ENCODE peak calls at places on chromosome 1, in six cellular contexts. One of them, this sample, is unnamed. For H3K4me1, the result is how much of the 10 kb centered on the place peaks cover.

GRCh38 chr1:233543338-233544255 is 70.3 kb upstream of the KCNK1 start:
- DNase-seq in mucosa of descending colon: no peak
- DNase-seq in adrenal gland: peak
- DNase-seq in lung: no peak
- DNase-seq in esophagus squamous epithelium: no peak
- DNase-seq in psoas muscle: peak
- DNase-seq in this sample: no peak

GRCh38 chr1:49060766-49061165 is 284.1 kb upstream of the BEND5 start:
- DNase-seq in mucosa of descending colon: no peak
- DNase-seq in adrenal gland: no peak
- DNase-seq in lung: no peak
- DNase-seq in esophagus squamous epithelium: no peak
- DNase-seq in psoas muscle: no peak
- DNase-seq in this sample: no peak

GRCh38 chr1:43603004-43603403 is 46.9 kb upstream of the KDM4A start:
- DNase-seq in mucosa of descending colon: no peak
- DNase-seq in adrenal gland: no peak
- DNase-seq in lung: no peak
- DNase-seq in esophagus squamous epithelium: no peak
- DNase-seq in psoas muscle: no peak
- DNase-seq in this sample: no peak

GRCh38 chr1:201309420-201309819 is 26.1 kb downstream of the PKP1 start:
- DNase-seq in mucosa of descending colon: peak
- DNase-seq in adrenal gland: peak
- DNase-seq in lung: peak
- DNase-seq in esophagus squamous epithelium: no peak
- DNase-seq in psoas muscle: peak
- DNase-seq in this sample: peak

GRCh38 chr1:87902830-87903614 is 574.3 kb downstream of the LMO4 start:
- DNase-seq in mucosa of descending colon: no peak
- DNase-seq in adrenal gland: no peak
- DNase-seq in lung: no peak
- DNase-seq in esophagus squamous epithelium: no peak
- DNase-seq in psoas muscle: no peak
- DNase-seq in this sample: peak

GRCh38 chr1:119097380-119097779 is 43.1 kb downstream of the WARS2 start:
- DNase-seq in mucosa of descending colon: no peak
- DNase-seq in adrenal gland: no peak
- DNase-seq in lung: no peak
- DNase-seq in esophagus squamous epithelium: no peak
- DNase-seq in psoas muscle: no peak
- DNase-seq in this sample: no peak

GRCh38 chr1:2935766-2936390 is 85.4 kb upstream of the ACTRT2 start:
- DNase-seq in mucosa of descending colon: peak
- DNase-seq in adrenal gland: no peak
- DNase-seq in lung: no peak
- DNase-seq in esophagus squamous epithelium: no peak
- DNase-seq in psoas muscle: no peak
- DNase-seq in this sample: no peak

GRCh38 chr1:14108356-14109275 is 408.6 kb downstream of the PRDM2 start:
- DNase-seq in mucosa of descending colon: no peak
- DNase-seq in adrenal gland: no peak
- DNase-seq in lung: no peak
- DNase-seq in esophagus squamous epithelium: no peak
- DNase-seq in psoas muscle: no peak
- DNase-seq in this sample: no peak

GRCh38 chr1:89578151-89578550 is 53.5 kb downstream of the LRRC8B start:
- DNase-seq in mucosa of descending colon: no peak
- DNase-seq in adrenal gland: no peak
- DNase-seq in lung: no peak
- DNase-seq in esophagus squamous epithelium: no peak
- DNase-seq in psoas muscle: no peak
- DNase-seq in this sample: no peak

GRCh38 chr1:203763505-203763904 is 1.5 kb upstream of the LAX1 start:
- DNase-seq in mucosa of descending colon: no peak
- DNase-seq in adrenal gland: no peak
- DNase-seq in lung: no peak
- DNase-seq in esophagus squamous epithelium: no peak
- DNase-seq in psoas muscle: no peak
- DNase-seq in this sample: no peak

GRCh38 chr1:89865498-89866385 is 44.9 kb downstream of the LRRC8D start:
- DNase-seq in mucosa of descending colon: no peak
- DNase-seq in adrenal gland: no peak
- DNase-seq in lung: no peak
- DNase-seq in esophagus squamous epithelium: no peak
- DNase-seq in psoas muscle: no peak
- DNase-seq in this sample: no peak

GRCh38 chr1:43783671-43784205 is 76.4 kb downstream of the ST3GAL3 start:
- DNase-seq in mucosa of descending colon: no peak
- DNase-seq in adrenal gland: no peak
- DNase-seq in lung: no peak
- DNase-seq in esophagus squamous epithelium: no peak
- DNase-seq in psoas muscle: no peak
- DNase-seq in this sample: no peak

GRCh38 chr1:207670997-207671396 is 26.1 kb downstream of the CR1L start:
- DNase-seq in mucosa of descending colon: no peak
- DNase-seq in adrenal gland: no peak
- DNase-seq in lung: no peak
- DNase-seq in esophagus squamous epithelium: no peak
- DNase-seq in psoas muscle: no peak
- DNase-seq in this sample: no peak

GRCh38 chr1:208132287-208132882 is 111.8 kb downstream of the PLXNA2 start:
- DNase-seq in mucosa of descending colon: peak
- DNase-seq in adrenal gland: peak
- DNase-seq in lung: peak
- DNase-seq in esophagus squamous epithelium: peak
- DNase-seq in psoas muscle: peak
- DNase-seq in this sample: peak

GRCh38 chr1:201334325-201335173 is 42.9 kb downstream of the TNNT2 start:
- DNase-seq in mucosa of descending colon: no peak
- DNase-seq in adrenal gland: no peak
- DNase-seq in lung: no peak
- DNase-seq in esophagus squamous epithelium: no peak
- DNase-seq in psoas muscle: no peak
- DNase-seq in this sample: no peak

GRCh38 chr1:46039571-46040052 is 92.8 kb downstream of the PIK3R3 start:
- DNase-seq in mucosa of descending colon: no peak
- DNase-seq in adrenal gland: peak
- DNase-seq in lung: no peak
- DNase-seq in esophagus squamous epithelium: no peak
- DNase-seq in psoas muscle: no peak
- DNase-seq in this sample: no peak

GRCh38 chr1:245404527-245404926 is 249.7 kb downstream of the KIF26B start:
- DNase-seq in mucosa of descending colon: no peak
- DNase-seq in adrenal gland: no peak
- DNase-seq in lung: no peak
- DNase-seq in esophagus squamous epithelium: no peak
- DNase-seq in psoas muscle: no peak
- DNase-seq in this sample: no peak

GRCh38 chr1:244314921-244315544 is 136.7 kb downstream of the ADSS2 start:
- DNase-seq in mucosa of descending colon: no peak
- DNase-seq in adrenal gland: no peak
- DNase-seq in lung: no peak
- DNase-seq in esophagus squamous epithelium: no peak
- DNase-seq in psoas muscle: no peak
- DNase-seq in this sample: no peak

GRCh38 chr1:10378071-10378841 is 20.6 kb upstream of the PGD start:
- DNase-seq in mucosa of descending colon: peak
- DNase-seq in adrenal gland: peak
- DNase-seq in lung: peak
- DNase-seq in esophagus squamous epithelium: no peak
- DNase-seq in psoas muscle: peak
- DNase-seq in this sample: no peak

GRCh38 chr1:205662135-205662725 is 18.1 kb downstream of the SLC45A3 start:
- DNase-seq in mucosa of descending colon: no peak
- DNase-seq in adrenal gland: no peak
- DNase-seq in lung: no peak
- DNase-seq in esophagus squamous epithelium: no peak
- DNase-seq in psoas muscle: no peak
- DNase-seq in this sample: no peak

GRCh38 chr1:108679586-108680213 is 12.4 kb upstream of the PRPF38B start:
- DNase-seq in mucosa of descending colon: no peak
- DNase-seq in adrenal gland: no peak
- DNase-seq in lung: no peak
- DNase-seq in esophagus squamous epithelium: no peak
- DNase-seq in psoas muscle: no peak
- DNase-seq in this sample: no peak

GRCh38 chr1:53562256-53562982 is 103.2 kb downstream of the DMRTB1 start:
- DNase-seq in mucosa of descending colon: no peak
- DNase-seq in adrenal gland: no peak
- DNase-seq in lung: no peak
- DNase-seq in esophagus squamous epithelium: no peak
- DNase-seq in psoas muscle: no peak
- DNase-seq in this sample: no peak

GRCh38 chr1:193241132-193241827 is 54.9 kb upstream of the B3GALT2 start:
- DNase-seq in mucosa of descending colon: no peak
- DNase-seq in adrenal gland: no peak
- DNase-seq in lung: no peak
- DNase-seq in esophagus squamous epithelium: no peak
- DNase-seq in psoas muscle: no peak
- DNase-seq in this sample: no peak

GRCh38 chr1:169906938-169907337 is 13.2 kb upstream of the SCYL3 start:
- DNase-seq in mucosa of descending colon: no peak
- DNase-seq in adrenal gland: no peak
- DNase-seq in lung: no peak
- DNase-seq in esophagus squamous epithelium: no peak
- DNase-seq in psoas muscle: no peak
- DNase-seq in this sample: no peak

GRCh38 chr1:23428136-23428905 is 3.8 kb upstream of the TCEA3 start:
- DNase-seq in mucosa of descending colon: no peak
- DNase-seq in adrenal gland: no peak
- DNase-seq in lung: no peak
- DNase-seq in esophagus squamous epithelium: no peak
- DNase-seq in psoas muscle: no peak
- DNase-seq in this sample: no peak

GRCh38 chr1:230145505-230145899 is 78.5 kb downstream of the GALNT2 start:
- DNase-seq in mucosa of descending colon: no peak
- DNase-seq in adrenal gland: no peak
- DNase-seq in lung: no peak
- DNase-seq in esophagus squamous epithelium: no peak
- DNase-seq in psoas muscle: no peak
- DNase-seq in this sample: no peak
- H3K4me1 ChIP-seq in mucosa of descending colon: under half
- H3K4me1 ChIP-seq in adrenal gland: half or more
- H3K4me1 ChIP-seq in lung: under half
- H3K4me1 ChIP-seq in esophagus squamous epithelium: under half
- H3K4me1 ChIP-seq in psoas muscle: half or more
- H3K4me1 ChIP-seq in this sample: under half

DNA sequence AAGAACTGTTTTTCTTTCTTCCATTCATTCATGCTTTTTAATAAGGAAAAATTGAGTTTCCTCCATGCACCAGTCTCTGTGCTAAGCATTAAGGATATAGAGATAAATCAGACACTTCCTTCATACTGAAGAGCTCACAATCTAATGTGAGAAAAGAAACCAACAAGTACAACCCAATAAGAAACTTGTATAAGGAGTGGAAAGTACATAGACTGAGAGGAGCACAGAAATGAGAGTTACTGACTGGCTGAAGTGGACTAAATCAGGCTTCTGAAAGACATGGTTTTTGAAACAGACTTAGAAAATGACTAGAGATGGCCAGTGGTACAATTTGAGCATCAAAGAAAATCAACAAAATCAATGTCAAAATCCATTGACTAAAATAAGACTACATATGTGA is 524.4 kb downstream of the PLPP3 start:
- DNase-seq in mucosa of descending colon: no peak
- DNase-seq in adrenal gland: no peak
- DNase-seq in lung: no peak
- DNase-seq in esophagus squamous epithelium: no peak
- DNase-seq in psoas muscle: no peak
- DNase-seq in this sample: no peak
- TF ChIP-seq CTCF in mucosa of descending colon: no peak
- TF ChIP-seq CTCF in adrenal gland: no peak
- TF ChIP-seq CTCF in lung: no peak
- TF ChIP-seq CTCF in esophagus squamous epithelium: no peak
- TF ChIP-seq CTCF in psoas muscle: no peak
- TF ChIP-seq CTCF in this sample: no peak

GRCh38 chr1:184975208-184975875 is 1.0 kb upstream of the NIBAN1 start:
- DNase-seq in mucosa of descending colon: no peak
- DNase-seq in adrenal gland: no peak
- DNase-seq in lung: no peak
- DNase-seq in esophagus squamous epithelium: no peak
- DNase-seq in psoas muscle: no peak
- DNase-seq in this sample: no peak

GRCh38 chr1:184974086-184974836 is at the start of gene NIBAN1:
- DNase-seq in mucosa of descending colon: peak
- DNase-seq in adrenal gland: peak
- DNase-seq in lung: peak
- DNase-seq in esophagus squamous epithelium: peak
- DNase-seq in psoas muscle: peak
- DNase-seq in this sample: peak

GRCh38 chr1:184973308-184974085 is 811 bp downstream of the NIBAN1 start:
- DNase-seq in mucosa of descending colon: peak
- DNase-seq in adrenal gland: peak
- DNase-seq in lung: peak
- DNase-seq in esophagus squamous epithelium: no peak
- DNase-seq in psoas muscle: peak
- DNase-seq in this sample: peak

GRCh38 chr1:184972281-184973055 is 1.8 kb downstream of the NIBAN1 start:
- DNase-seq in mucosa of descending colon: no peak
- DNase-seq in adrenal gland: no peak
- DNase-seq in lung: no peak
- DNase-seq in esophagus squamous epithelium: no peak
- DNase-seq in psoas muscle: no peak
- DNase-seq in this sample: no peak

DNA sequence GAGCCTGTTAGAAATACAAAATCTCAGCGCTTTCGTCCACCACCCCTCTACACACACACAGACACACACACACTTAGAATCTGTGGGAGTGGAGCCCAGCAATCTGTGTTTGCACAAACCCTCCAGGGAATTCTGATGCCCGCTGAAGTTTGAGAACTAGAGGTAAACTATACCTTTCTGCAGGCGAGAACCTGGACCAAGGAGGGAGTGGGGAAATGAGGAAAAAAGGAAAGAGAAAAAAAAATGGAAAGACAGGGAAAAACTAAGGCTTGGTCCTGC is 468 bp upstream of the NIBAN1 start:
- DNase-seq in mucosa of descending colon: no peak
- DNase-seq in adrenal gland: no peak
- DNase-seq in lung: no peak
- DNase-seq in esophagus squamous epithelium: no peak
- DNase-seq in psoas muscle: no peak
- DNase-seq in this sample: no peak
- H3K4me1 ChIP-seq in mucosa of descending colon: under half
- H3K4me1 ChIP-seq in adrenal gland: under half
- H3K4me1 ChIP-seq in lung: under half
- H3K4me1 ChIP-seq in esophagus squamous epithelium: under half
- H3K4me1 ChIP-seq in psoas muscle: under half
- H3K4me1 ChIP-seq in this sample: under half

GRCh38 chr1:228471762-228472398 is 15.3 kb upstream of the RNF187 start:
- DNase-seq in mucosa of descending colon: no peak
- DNase-seq in adrenal gland: no peak
- DNase-seq in lung: no peak
- DNase-seq in esophagus squamous epithelium: no peak
- DNase-seq in psoas muscle: no peak
- DNase-seq in this sample: no peak
- TF ChIP-seq CTCF in mucosa of descending colon: no peak
- TF ChIP-seq CTCF in adrenal gland: peak
- TF ChIP-seq CTCF in lung: peak
- TF ChIP-seq CTCF in esophagus squamous epithelium: peak
- TF ChIP-seq CTCF in psoas muscle: peak
- TF ChIP-seq CTCF in this sample: peak

GRCh38 chr1:9263276-9263855 is 28.8 kb downstream of the H6PD start:
- DNase-seq in mucosa of descending colon: no peak
- DNase-seq in adrenal gland: no peak
- DNase-seq in lung: no peak
- DNase-seq in esophagus squamous epithelium: no peak
- DNase-seq in psoas muscle: no peak
- DNase-seq in this sample: no peak
- H3K4me1 ChIP-seq in mucosa of descending colon: under half
- H3K4me1 ChIP-seq in adrenal gland: under half
- H3K4me1 ChIP-seq in lung: under half
- H3K4me1 ChIP-seq in esophagus squamous epithelium: under half
- H3K4me1 ChIP-seq in psoas muscle: under half
- H3K4me1 ChIP-seq in this sample: under half